ENCODE peak calls at places on chromosomes 3 and 15, in six cellular contexts. M is kidney, S is IMR-90, O is left ventricle myocardium inferior, E is dorsolateral prefrontal cortex, G is uterus. H is an unnamed sample.
A peak's percentile ranks its signal among the peaks of the same experiment; 100 is the strongest.

GRCh38 chr3:57646723-57647122 is 46.2 kb downstream of the DENND6A start:
- DNase-seq in M (peak; percentile 11), S (peak; percentile 27), O (no peak), E (no peak), G (no peak), H (peak; percentile 13)

GRCh38 chr3:126102011-126102410 is 18.1 kb upstream of the SLC41A3 start:
- DNase-seq in M (no peak), S (no peak), O (no peak), E (no peak), G (no peak), H (no peak)

GRCh38 chr15:94327356-94327936 is 96.1 kb downstream of the MCTP2 start:
- DNase-seq in M (no peak), S (peak; percentile 50), O (no peak), E (no peak), G (no peak), H (peak; percentile 28)

GRCh38 chr15:68228971-68229385 is 550 bp downstream of the CLN6 start:
- DNase-seq in M (no peak), S (peak; percentile 9), O (no peak), E (no peak), G (peak; percentile 25), H (no peak)

GRCh38 chr15:65956307-65956706 is 87.0 kb downstream of the RAB11A start:
- DNase-seq in M (no peak), S (no peak), O (no peak), E (no peak), G (no peak), H (no peak)

GRCh38 chr3:27666708-27667107 is 55.4 kb downstream of the EOMES start:
- DNase-seq in M (peak; percentile 89), S (peak; percentile 80), O (peak; percentile 56), E (peak; percentile 85), G (peak; percentile 18), H (peak; percentile 74)

GRCh38 chr3:77773084-77773483 is 733.2 kb downstream of the ROBO2 start:
- DNase-seq in M (no peak), S (no peak), O (no peak), E (no peak), G (no peak), H (no peak)

GRCh38 chr15:49864251-49864650 is 243.4 kb downstream of the DTWD1 start:
- DNase-seq in M (no peak), S (no peak), O (no peak), E (no peak), G (no peak), H (no peak)

GRCh38 chr3:187773963-187774789 is 28.9 kb upstream of the BCL6 start:
- DNase-seq in M (no peak), S (no peak), O (no peak), E (no peak), G (no peak), H (no peak)

GRCh38 chr3:29346828-29347227 is 66.0 kb downstream of the RBMS3 start:
- DNase-seq in M (no peak), S (peak; percentile 59), O (no peak), E (no peak), G (no peak), H (no peak)

GRCh38 chr3:108623504-108623903 is 34.0 kb downstream of the DZIP3 start:
- DNase-seq in M (no peak), S (peak; percentile 37), O (no peak), E (no peak), G (no peak), H (no peak)

GRCh38 chr3:114674041-114674440 is 380.2 kb downstream of the TIGIT start:
- DNase-seq in M (no peak), S (peak; percentile 70), O (no peak), E (no peak), G (no peak), H (no peak)

GRCh38 chr15:101451886-101452285 is 37.6 kb downstream of the PCSK6 start:
- DNase-seq in M (no peak), S (no peak), O (no peak), E (no peak), G (no peak), H (no peak)

GRCh38 chr3:104279617-104280016 is 1087.1 kb upstream of the ALCAM start:
- DNase-seq in M (no peak), S (peak; percentile 50), O (no peak), E (no peak), G (no peak), H (no peak)

GRCh38 chr15:50051344-50051743 is 67.7 kb downstream of the ATP8B4 start:
- DNase-seq in M (no peak), S (no peak), O (no peak), E (no peak), G (no peak), H (no peak)

GRCh38 chr15:90231028-90232017 is 2.4 kb downstream of the CIB1 start:
- DNase-seq in M (peak; percentile 80), S (no peak), O (no peak), E (no peak), G (no peak), H (peak; percentile 30)

GRCh38 chr15:82641129-82641798 is 5.9 kb downstream of the CPEB1 start:
- DNase-seq in M (no peak), S (no peak), O (no peak), E (no peak), G (no peak), H (no peak)

GRCh38 chr3:33441322-33441976 is 1.2 kb upstream of the UBP1 start:
- DNase-seq in M (no peak), S (no peak), O (no peak), E (peak; percentile 5), G (peak; percentile 66), H (no peak)

GRCh38 chr15:68730491-68731317 is 90.0 kb downstream of the ANP32A start:
- DNase-seq in M (no peak), S (peak; percentile 51), O (peak; percentile 47), E (peak; percentile 55), G (peak; percentile 60), H (peak; percentile 76)

GRCh38 chr3:5479229-5479799 is 291.8 kb downstream of the EDEM1 start:
- DNase-seq in M (no peak), S (no peak), O (no peak), E (no peak), G (no peak), H (no peak)

GRCh38 chr3:155441026-155441425 is 147.5 kb upstream of the STRIT1 start:
- DNase-seq in M (no peak), S (no peak), O (no peak), E (no peak), G (no peak), H (no peak)

GRCh38 chr3:134533493-134533892 is 47.6 kb downstream of the CEP63 start:
- DNase-seq in M (no peak), S (no peak), O (no peak), E (no peak), G (no peak), H (no peak)

GRCh38 chr15:85672338-85673097 is 122.2 kb downstream of the KLHL25 start:
- DNase-seq in M (no peak), S (peak; percentile 34), O (no peak), E (no peak), G (no peak), H (no peak)

GRCh38 chr15:85671156-85671555 is 123.6 kb downstream of the KLHL25 start:
- DNase-seq in M (no peak), S (no peak), O (no peak), E (no peak), G (no peak), H (no peak)

GRCh38 chr15:85673326-85673725 is 121.4 kb downstream of the KLHL25 start:
- DNase-seq in M (no peak), S (peak; percentile 12), O (no peak), E (no peak), G (no peak), H (no peak)

GRCh38 chr15:85661859-85662258 is 132.9 kb downstream of the KLHL25 start:
- DNase-seq in M (no peak), S (no peak), O (no peak), E (no peak), G (no peak), H (no peak)

DNA sequence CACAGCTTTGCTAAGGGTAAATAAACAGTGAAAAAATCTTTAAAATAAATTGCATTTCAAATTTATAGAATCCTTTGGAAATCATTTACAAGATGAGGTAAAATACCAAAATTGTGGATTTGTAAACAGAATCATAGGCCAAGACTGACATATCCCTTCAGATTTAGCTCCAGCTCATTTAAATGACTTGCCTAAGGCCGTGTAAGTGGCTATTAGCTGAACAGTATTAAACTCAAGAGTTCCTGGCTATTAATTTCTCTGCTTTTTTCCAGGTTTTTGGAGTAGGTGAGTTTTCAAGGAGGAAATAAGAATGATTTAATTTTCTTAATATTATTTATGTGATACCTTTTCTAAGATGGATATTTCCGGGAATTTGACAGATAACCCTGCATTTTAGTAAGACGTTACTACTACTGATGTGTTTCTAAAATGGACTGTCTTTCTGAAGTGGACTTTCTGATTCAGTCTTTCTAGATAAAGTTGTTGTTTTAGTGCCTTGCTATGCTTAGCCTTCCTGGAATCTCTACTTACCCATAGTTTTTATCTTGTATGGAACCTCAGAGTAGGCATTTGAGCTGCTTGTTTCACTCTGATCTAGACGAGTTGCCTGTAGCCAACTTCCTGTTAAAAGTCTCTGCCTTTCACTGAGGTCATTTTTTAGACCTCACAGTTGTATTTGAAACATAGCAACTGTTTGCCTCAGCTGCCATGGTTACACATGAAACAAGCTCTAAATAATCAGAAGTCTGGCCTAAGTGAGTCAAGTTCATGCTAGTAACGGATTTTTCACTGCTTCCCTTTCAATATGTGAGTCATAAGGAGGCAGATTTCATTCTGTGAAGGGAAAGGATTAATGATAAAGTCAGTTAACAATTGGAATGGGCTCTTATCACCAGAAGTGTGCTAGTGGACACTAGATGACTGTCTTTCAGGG is 127.0 kb downstream of the KLHL25 start:
- DNase-seq in M (no peak), S (peak; percentile 99), O (no peak), E (no peak), G (peak; percentile 80), H (no peak)
- H3K4me3 ChIP-seq in M (peak overlapping the region; percentile 32), S (peak overlapping the region; percentile 5), O (peak overlapping the region; percentile 4), E (no peak overlapping the region), G (no peak overlapping the region), H (no peak overlapping the region)

GRCh38 chr3:60079076-60079475 is 1029.3 kb upstream of the CFAP20DC start:
- DNase-seq in M (no peak), S (no peak), O (no peak), E (no peak), G (no peak), H (peak; percentile 16)
- H3K4me3 ChIP-seq in M (no peak overlapping the region), S (no peak overlapping the region), O (no peak overlapping the region), E (no peak overlapping the region), G (no peak overlapping the region), H (no peak overlapping the region)

DNA sequence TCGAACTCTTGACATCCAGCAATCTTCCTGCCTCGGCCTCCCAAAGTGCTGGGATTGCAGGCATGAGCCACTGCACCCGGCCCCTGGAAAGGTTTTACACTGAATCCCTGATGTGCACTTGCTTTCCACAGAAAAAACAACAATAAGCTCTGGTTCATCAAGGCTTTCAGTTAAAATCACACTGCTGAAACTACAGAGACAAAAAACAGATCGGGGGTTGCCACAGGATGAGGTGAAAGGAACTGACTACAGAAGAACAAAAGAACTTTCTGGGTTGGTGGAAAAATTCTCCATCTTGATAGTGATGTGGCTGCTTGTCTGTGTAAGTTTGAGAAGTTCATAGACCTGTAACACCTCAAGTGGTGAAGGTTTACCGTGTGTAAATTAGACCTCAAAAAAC is 2.9 kb downstream of the RAB43 start:
- DNase-seq in M (no peak), S (no peak), O (no peak), E (no peak), G (no peak), H (no peak)
- H3K4me3 ChIP-seq in M (no peak overlapping the region), S (no peak overlapping the region), O (no peak overlapping the region), E (no peak overlapping the region), G (no peak overlapping the region), H (no peak overlapping the region)

DNA sequence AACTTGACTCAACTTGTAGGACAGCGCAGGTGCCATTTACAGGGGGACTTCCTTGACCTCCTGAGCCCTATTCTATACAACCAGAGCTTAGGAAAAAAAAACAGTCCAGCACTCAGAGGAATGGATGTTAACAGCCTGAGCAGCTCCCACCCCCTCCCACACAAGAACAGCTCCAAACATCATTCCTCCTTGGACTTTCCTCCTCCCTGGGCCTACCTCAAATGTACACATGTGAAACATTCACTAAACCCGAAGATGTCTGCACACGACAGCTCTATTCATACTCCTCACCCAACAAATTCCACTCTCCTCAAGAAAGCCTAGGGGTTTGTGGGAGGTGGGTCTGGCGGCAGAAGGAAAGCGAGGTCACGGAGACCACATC is 503 bp upstream of the ATRIP start:
- DNase-seq in M (no peak), S (no peak), O (no peak), E (no peak), G (no peak), H (peak; percentile 47)
- H3K4me3 ChIP-seq in M (peak overlapping the region; percentile 85), S (peak overlapping the region; percentile 93), O (peak overlapping the region; percentile 96), E (peak overlapping the region; percentile 99), G (peak overlapping the region; percentile 89), H (peak overlapping the region; percentile 95)

H was measured in H7.